ENCODE peak calls at places on chromosome 7, in four cellular contexts. E is HCT116, N is HepG2, X is GM12878. S is an unnamed sample.

GRCh38 chr7:920351-921070 is 34.0 kb downstream of the ADAP1 start:
- DNase-seq in E (no peak), N (no peak), X (no peak), S (no peak)

GRCh38 chr7:70833726-70834125 is 298.2 kb upstream of the GALNT17 start:
- DNase-seq in E (no peak), N (no peak), X (no peak), S (no peak)

GRCh38 chr7:37713613-37714012 is 30.0 kb downstream of the GPR141 start:
- DNase-seq in E (no peak), N (no peak), X (no peak), S (no peak)

GRCh38 chr7:70458195-70458695 is 673.7 kb upstream of the GALNT17 start:
- DNase-seq in E (no peak), N (no peak), X (no peak), S (no peak)

GRCh38 chr7:97011536-97012292 is 6.4 kb downstream of the DLX6 start:
- DNase-seq in E (no peak), N (no peak), X (no peak), S (no peak)

GRCh38 chr7:100682228-100682741 is 8.7 kb downstream of the GNB2 start:
- DNase-seq in E (no peak), N (no peak), X (no peak), S (no peak)

GRCh38 chr7:36115448-36116321 is 37.4 kb upstream of the EEPD1 start:
- DNase-seq in E (peak; percentile 90), N (peak; percentile 82), X (peak; percentile 79), S (no peak)

GRCh38 chr7:25069900-25070443 is 55.1 kb downstream of the CYCS start:
- DNase-seq in E (peak; percentile 72), N (peak; percentile 64), X (no peak), S (peak; percentile 71)

GRCh38 chr7:101546308-101546936 is 82.7 kb downstream of the MYL10 start:
- DNase-seq in E (no peak), N (no peak), X (no peak), S (no peak)

GRCh38 chr7:79282051-79282694 is 171.3 kb downstream of the MAGI2 start:
- DNase-seq in E (peak; percentile 35), N (no peak), X (no peak), S (peak; percentile 75)

GRCh38 chr7:79281406-79281805 is 172.1 kb downstream of the MAGI2 start:
- DNase-seq in E (no peak), N (no peak), X (no peak), S (no peak)

GRCh38 chr7:79286181-79286580 is 167.3 kb downstream of the MAGI2 start:
- DNase-seq in E (no peak), N (no peak), X (no peak), S (no peak)

GRCh38 chr7:79282882-79283602 is 170.4 kb downstream of the MAGI2 start:
- DNase-seq in E (no peak), N (peak; percentile 6), X (no peak), S (no peak)

DNA sequence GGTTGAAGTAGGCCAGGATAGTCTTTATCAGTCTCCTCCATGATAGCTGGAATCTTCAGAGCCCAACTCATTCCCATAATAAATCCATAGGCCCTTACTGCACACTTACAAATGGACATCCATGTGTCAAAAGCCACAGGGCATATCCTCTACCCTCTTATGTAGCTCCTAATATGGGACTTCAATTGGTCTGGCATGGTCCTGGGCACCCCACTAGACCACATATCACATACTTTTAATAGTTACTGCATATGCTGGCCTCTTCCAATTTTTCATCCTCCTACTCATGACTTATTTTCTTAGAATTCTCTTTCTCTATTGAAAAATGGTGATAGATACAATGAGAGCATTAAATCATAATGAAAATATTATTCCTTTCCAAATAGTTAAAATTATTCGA is 169.2 kb downstream of the MAGI2 start:
- DNase-seq in E (no peak), N (no peak), X (no peak), S (no peak)
- TF ChIP-seq JUND in E (no peak), N (no peak), X (no peak), S (no peak)

DNA sequence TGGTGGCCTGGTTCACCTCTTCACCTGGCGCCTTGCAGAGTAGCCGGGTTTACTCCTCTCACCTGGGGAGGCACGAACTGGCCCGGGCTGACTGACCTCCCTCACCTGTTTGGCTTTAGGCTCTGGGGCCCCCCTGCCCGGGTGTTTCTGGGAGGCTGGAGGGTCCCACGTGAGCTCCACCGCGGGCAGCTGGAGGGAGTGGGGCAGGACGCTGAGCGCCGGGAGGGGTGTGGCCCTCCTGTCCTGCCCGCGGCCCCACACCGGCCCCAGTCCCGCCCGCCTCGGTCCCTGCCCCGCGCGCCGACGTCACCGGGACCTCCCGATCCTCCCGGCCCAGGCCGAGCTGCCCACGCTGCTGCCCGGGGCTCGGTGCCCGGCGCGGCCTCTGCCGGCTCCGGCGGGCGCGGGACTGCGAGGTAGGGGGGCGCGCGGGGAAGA is at the start of gene AMZ1:
- DNase-seq in E (no peak), N (no peak), X (no peak), S (peak; percentile 85)
- TF ChIP-seq JUND in E (no peak), N (no peak), X (no peak), S (no peak)

GRCh38 chr7:32163141-32163806 is 93.1 kb upstream of the PDE1C start:
- DNase-seq in E (no peak), N (no peak), X (no peak), S (no peak)
- TF ChIP-seq JUND in E (peak; percentile 43), N (no peak), X (no peak), S (no peak)

GRCh38 chr7:143003393-143004051 is 23.4 kb downstream of the OR9A2 start:
- DNase-seq in E (peak; percentile 36), N (peak; percentile 1), X (peak; percentile 9), S (peak; percentile 16)

GRCh38 chr7:143005632-143006260 is 21.2 kb downstream of the OR9A2 start:
- DNase-seq in E (no peak), N (no peak), X (no peak), S (no peak)

GRCh38 chr7:143012001-143012400 is 14.9 kb downstream of the OR9A2 start:
- DNase-seq in E (no peak), N (no peak), X (no peak), S (no peak)

GRCh38 chr7:143012409-143012808 is 14.5 kb downstream of the OR9A2 start:
- DNase-seq in E (no peak), N (no peak), X (no peak), S (no peak)

DNA sequence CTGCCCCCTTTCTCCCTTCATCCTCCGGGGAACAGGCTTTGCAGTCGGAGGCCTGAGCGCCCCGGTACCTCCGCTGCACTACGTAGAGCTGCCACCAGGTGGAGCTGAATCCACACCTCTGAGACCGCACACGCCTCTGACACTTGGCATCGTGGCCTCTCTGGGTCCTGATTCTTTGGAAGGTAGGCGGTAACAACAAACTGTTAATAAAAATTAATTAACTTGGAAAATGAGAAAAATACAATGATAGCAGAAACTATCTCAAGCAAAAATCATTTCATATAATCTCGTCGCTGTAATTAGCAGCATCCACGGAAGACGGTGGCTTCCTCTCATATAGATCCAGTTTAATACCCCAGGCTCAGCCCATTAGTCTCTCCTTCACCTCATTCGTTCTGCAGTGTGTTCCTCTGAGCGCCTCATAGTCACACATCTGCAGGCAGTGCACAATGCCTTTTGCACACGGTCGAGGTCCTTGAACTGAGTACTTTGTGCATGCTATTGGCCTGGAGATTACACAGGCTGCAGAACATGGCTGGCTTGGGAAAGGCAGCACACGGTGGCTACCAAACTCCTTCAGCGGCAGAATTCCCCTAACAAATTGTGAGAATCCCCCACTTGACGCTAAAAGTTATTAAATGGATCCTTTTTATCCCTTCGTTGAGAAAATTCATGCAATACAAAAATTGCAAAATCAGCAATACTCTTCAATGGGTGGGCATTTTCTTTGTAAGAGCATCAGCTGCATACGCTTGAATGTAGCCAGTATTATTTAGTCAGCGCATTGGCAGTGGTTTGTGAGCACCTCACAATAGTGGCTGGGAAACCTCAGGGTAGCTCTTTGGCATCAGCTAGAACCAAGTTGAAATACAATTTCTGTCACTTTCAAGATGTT is 18.7 kb downstream of the OR9A2 start:
- DNase-seq in E (peak; percentile 46), N (peak; percentile 41), X (peak; percentile 9), S (peak; percentile 79)
- TF ChIP-seq JUND in E (no peak), N (no peak), X (no peak), S (no peak)